ENCODE peak calls at places on chromosomes 3 and 15, in ten cellular contexts. L, B, Z, M, V, C, Q, J, X and Y are unnamed samples.

GRCh38 chr3:46184469-46184868 is 23.6 kb downstream of the CCR1 start:
- DNase-seq in L (no peak), B (no peak), Z (no peak), M (no peak), V (peak), C (no peak), Q (no peak), J (no peak), X (no peak), Y (no peak)

GRCh38 chr3:169746924-169747323 is 17.9 kb downstream of the TERC start:
- DNase-seq in L (no peak), B (no peak), Z (no peak), M (no peak), V (no peak), C (no peak), Q (no peak), J (no peak), X (no peak), Y (no peak)

GRCh38 chr3:52851348-52851747 is 16.5 kb upstream of the MUSTN1 start:
- DNase-seq in L (peak), B (no peak), Z (peak), M (no peak), V (no peak), C (peak), Q (peak), J (no peak), X (peak), Y (peak)

GRCh38 chr15:92807971-92808571 is 92.1 kb upstream of the CHD2 start:
- DNase-seq in L (no peak), B (no peak), Z (no peak), M (peak), V (no peak), C (peak), Q (no peak), J (peak), X (no peak), Y (no peak)

GRCh38 chr3:151919030-151919328 is 45.5 kb downstream of the SUCNR1 start:
- DNase-seq in L (no peak), B (no peak), Z (no peak), M (no peak), V (no peak), C (no peak), Q (no peak), J (no peak), X (no peak), Y (no peak)

GRCh38 chr15:95129589-95129988 is 898.2 kb downstream of the MCTP2 start:
- DNase-seq in L (no peak), B (no peak), Z (no peak), M (peak), V (no peak), C (no peak), Q (no peak), J (no peak), X (no peak), Y (no peak)

GRCh38 chr3:195892355-195893120 is 15.8 kb downstream of the TNK2 start:
- DNase-seq in L (no peak), B (no peak), Z (no peak), M (peak), V (no peak), C (peak), Q (no peak), J (no peak), X (no peak), Y (peak)

GRCh38 chr15:79329186-79329611 is 18.3 kb downstream of the TMED3 start:
- DNase-seq in L (no peak), B (no peak), Z (no peak), M (no peak), V (no peak), C (no peak), Q (no peak), J (no peak), X (no peak), Y (no peak)

GRCh38 chr3:16391936-16392536 is 121.5 kb downstream of the RFTN1 start:
- DNase-seq in L (no peak), B (no peak), Z (no peak), M (peak), V (no peak), C (no peak), Q (no peak), J (no peak), X (no peak), Y (no peak)

GRCh38 chr3:148723591-148723990 is 25.9 kb downstream of the AGTR1 start:
- DNase-seq in L (no peak), B (no peak), Z (no peak), M (no peak), V (peak), C (no peak), Q (no peak), J (no peak), X (no peak), Y (no peak)